ENCODE peak calls at places on chromosomes 7 and 10, in five cellular contexts. One of them, this sample, is unnamed.

GRCh38 chr7:81604075-81604807 is 165.6 kb downstream of the HGF start:
- DNase-seq in posterior vena cava: no peak
- DNase-seq in Right ventricle myocardium inferior: no peak
- DNase-seq in A549: no peak
- DNase-seq in GM12865: no peak
- DNase-seq in this sample: no peak

GRCh38 chr7:29375641-29376562 is 181.3 kb downstream of the CHN2 start:
- DNase-seq in posterior vena cava: no peak
- DNase-seq in Right ventricle myocardium inferior: no peak
- DNase-seq in A549: no peak
- DNase-seq in GM12865: no peak
- DNase-seq in this sample: no peak

GRCh38 chr10:48333856-48334255 is 27.4 kb downstream of the MAPK8 start:
- DNase-seq in posterior vena cava: no peak
- DNase-seq in Right ventricle myocardium inferior: peak
- DNase-seq in A549: no peak
- DNase-seq in GM12865: no peak
- DNase-seq in this sample: no peak

GRCh38 chr10:3014968-3015367 is 52.4 kb upstream of the PFKP start:
- DNase-seq in posterior vena cava: no peak
- DNase-seq in Right ventricle myocardium inferior: no peak
- DNase-seq in A549: no peak
- DNase-seq in GM12865: no peak
- DNase-seq in this sample: no peak

GRCh38 chr7:150986556-150986955 is 4.3 kb upstream of the NOS3 start:
- DNase-seq in posterior vena cava: no peak
- DNase-seq in Right ventricle myocardium inferior: peak
- DNase-seq in A549: no peak
- DNase-seq in GM12865: no peak
- DNase-seq in this sample: no peak

GRCh38 chr7:133672866-133673265 is 420.0 kb downstream of the EXOC4 start:
- DNase-seq in posterior vena cava: no peak
- DNase-seq in Right ventricle myocardium inferior: no peak
- DNase-seq in A549: no peak
- DNase-seq in GM12865: no peak
- DNase-seq in this sample: no peak

GRCh38 chr10:103551619-103552602 is 58.4 kb downstream of the NEURL1 start:
- DNase-seq in posterior vena cava: peak
- DNase-seq in Right ventricle myocardium inferior: no peak
- DNase-seq in A549: no peak
- DNase-seq in GM12865: peak
- DNase-seq in this sample: no peak

GRCh38 chr10:13871698-13872280 is 285.0 kb downstream of the PRPF18 start:
- DNase-seq in posterior vena cava: no peak
- DNase-seq in Right ventricle myocardium inferior: no peak
- DNase-seq in A549: no peak
- DNase-seq in GM12865: no peak
- DNase-seq in this sample: no peak

GRCh38 chr7:99440195-99440594 is 1.5 kb downstream of the CPSF4 start:
- DNase-seq in posterior vena cava: no peak
- DNase-seq in Right ventricle myocardium inferior: no peak
- DNase-seq in A549: no peak
- DNase-seq in GM12865: no peak
- DNase-seq in this sample: no peak

GRCh38 chr7:33650828-33651227 is 254.5 kb upstream of the BMPER start:
- DNase-seq in posterior vena cava: no peak
- DNase-seq in Right ventricle myocardium inferior: no peak
- DNase-seq in A549: no peak
- DNase-seq in GM12865: no peak
- DNase-seq in this sample: no peak

GRCh38 chr10:112223725-112224124 is 40.2 kb upstream of the GPAM start:
- DNase-seq in posterior vena cava: no peak
- DNase-seq in Right ventricle myocardium inferior: no peak
- DNase-seq in A549: no peak
- DNase-seq in GM12865: no peak
- DNase-seq in this sample: no peak

GRCh38 chr10:132705173-132705572 is 80.8 kb downstream of the NKX6-2 start:
- DNase-seq in posterior vena cava: peak
- DNase-seq in Right ventricle myocardium inferior: no peak
- DNase-seq in A549: no peak
- DNase-seq in GM12865: no peak
- DNase-seq in this sample: no peak

GRCh38 chr10:93746844-93747284 is 10.9 kb upstream of the LGI1 start:
- DNase-seq in posterior vena cava: no peak
- DNase-seq in Right ventricle myocardium inferior: no peak
- DNase-seq in A549: peak
- DNase-seq in GM12865: peak
- DNase-seq in this sample: no peak

GRCh38 chr7:35646289-35647033 is 48.5 kb downstream of the HERPUD2 start:
- DNase-seq in posterior vena cava: no peak
- DNase-seq in Right ventricle myocardium inferior: no peak
- DNase-seq in A549: no peak
- DNase-seq in GM12865: peak
- DNase-seq in this sample: no peak

GRCh38 chr10:48634198-48634983 is 29.5 kb upstream of the ARHGAP22 start:
- DNase-seq in posterior vena cava: peak
- DNase-seq in Right ventricle myocardium inferior: peak
- DNase-seq in A549: no peak
- DNase-seq in GM12865: peak
- DNase-seq in this sample: peak

GRCh38 chr10:106515206-106515790 is 649.2 kb downstream of the SORCS1 start:
- DNase-seq in posterior vena cava: no peak
- DNase-seq in Right ventricle myocardium inferior: no peak
- DNase-seq in A549: no peak
- DNase-seq in GM12865: no peak
- DNase-seq in this sample: no peak

GRCh38 chr10:34641147-34641912 is 173.8 kb downstream of the PARD3 start:
- DNase-seq in posterior vena cava: no peak
- DNase-seq in Right ventricle myocardium inferior: no peak
- DNase-seq in A549: no peak
- DNase-seq in GM12865: no peak
- DNase-seq in this sample: no peak

GRCh38 chr7:30502470-30503251 is 2.0 kb downstream of the GGCT start:
- DNase-seq in posterior vena cava: no peak
- DNase-seq in Right ventricle myocardium inferior: no peak
- DNase-seq in A549: no peak
- DNase-seq in GM12865: no peak
- DNase-seq in this sample: no peak

GRCh38 chr7:131826960-131827359 is 270.5 kb upstream of the PODXL start:
- DNase-seq in posterior vena cava: no peak
- DNase-seq in Right ventricle myocardium inferior: no peak
- DNase-seq in A549: no peak
- DNase-seq in GM12865: no peak
- DNase-seq in this sample: no peak

GRCh38 chr7:18216270-18216669 is 188.6 kb upstream of the PRPS1L1 start:
- DNase-seq in posterior vena cava: no peak
- DNase-seq in Right ventricle myocardium inferior: no peak
- DNase-seq in A549: no peak
- DNase-seq in GM12865: no peak
- DNase-seq in this sample: no peak

GRCh38 chr7:12715372-12716133 is 28.1 kb downstream of the ARL4A start:
- DNase-seq in posterior vena cava: peak
- DNase-seq in Right ventricle myocardium inferior: peak
- DNase-seq in A549: peak
- DNase-seq in GM12865: no peak
- DNase-seq in this sample: peak

GRCh38 chr10:110430369-110431273 is 67.1 kb upstream of the DUSP5 start:
- DNase-seq in posterior vena cava: peak
- DNase-seq in Right ventricle myocardium inferior: no peak
- DNase-seq in A549: no peak
- DNase-seq in GM12865: no peak
- DNase-seq in this sample: no peak

GRCh38 chr7:116583653-116584052 is 58.8 kb downstream of the CAV1 start:
- DNase-seq in posterior vena cava: no peak
- DNase-seq in Right ventricle myocardium inferior: no peak
- DNase-seq in A549: no peak
- DNase-seq in GM12865: peak
- DNase-seq in this sample: peak

GRCh38 chr7:158761945-158762344 is 57.3 kb upstream of the NCAPG2 start:
- DNase-seq in posterior vena cava: no peak
- DNase-seq in Right ventricle myocardium inferior: no peak
- DNase-seq in A549: no peak
- DNase-seq in GM12865: no peak
- DNase-seq in this sample: no peak

GRCh38 chr7:24192053-24192452 is 91.9 kb upstream of the NPY start:
- DNase-seq in posterior vena cava: no peak
- DNase-seq in Right ventricle myocardium inferior: no peak
- DNase-seq in A549: no peak
- DNase-seq in GM12865: no peak
- DNase-seq in this sample: no peak

GRCh38 chr7:74466196-74466813 is 12.6 kb downstream of the GTF2IRD1 start:
- DNase-seq in posterior vena cava: no peak
- DNase-seq in Right ventricle myocardium inferior: no peak
- DNase-seq in A549: no peak
- DNase-seq in GM12865: no peak
- DNase-seq in this sample: no peak